ENCODE peak calls at places on chromosomes 4 and X, in five cellular contexts. Z is posterior cingulate gyrus, T is T-helper 17 cell, K is fibroblast of lung, W is NCI-H1105. U is an unnamed sample.

GRCh38 chr4:77022581-77023133 is 53.1 kb downstream of the CCNI start:
- DNase-seq in Z (no peak), T (no peak), K (no peak), W (no peak), U (no peak)

GRCh38 chr4:123661080-123661737 is 264.6 kb downstream of the SPRY1 start:
- DNase-seq in Z (no peak), T (no peak), K (peak), W (no peak), U (no peak)

GRCh38 chrX:3811331-3812311 is 98.2 kb upstream of the PRKX start:
- DNase-seq in Z (no peak), T (peak), K (peak), W (no peak), U (peak)

GRCh38 chr4:8189551-8190466 is 9.3 kb upstream of the SH3TC1 start:
- DNase-seq in Z (no peak), T (no peak), K (no peak), W (no peak), U (no peak)

GRCh38 chrX:38060331-38060878 is 54.1 kb downstream of the SYTL5 start:
- DNase-seq in Z (no peak), T (no peak), K (no peak), W (no peak), U (no peak)

GRCh38 chr4:133390198-133390855 is 241.2 kb downstream of the PCDH10 start:
- DNase-seq in Z (no peak), T (no peak), K (no peak), W (no peak), U (no peak)

GRCh38 chrX:87392369-87392768 is 125.2 kb upstream of the KLHL4 start:
- DNase-seq in Z (no peak), T (no peak), K (no peak), W (no peak), U (no peak)

GRCh38 chr4:136078971-136079370 is 1453.3 kb downstream of the PCDH18 start:
- DNase-seq in Z (no peak), T (no peak), K (peak), W (no peak), U (no peak)

GRCh38 chr4:7648813-7649395 is 214.2 kb upstream of the PSAPL1 start:
- DNase-seq in Z (peak), T (no peak), K (no peak), W (no peak), U (no peak)

GRCh38 chrX:76253432-76253831 is 80.6 kb downstream of the PBDC1 start:
- DNase-seq in Z (no peak), T (peak), K (peak), W (peak), U (peak)

GRCh38 chr4:27350161-27350560 is 489.5 kb downstream of the STIM2 start:
- DNase-seq in Z (no peak), T (no peak), K (no peak), W (no peak), U (no peak)

GRCh38 chr4:22268350-22269025 is 247.4 kb downstream of the ADGRA3 start:
- DNase-seq in Z (no peak), T (no peak), K (no peak), W (no peak), U (no peak)

GRCh38 chr4:74755486-74755885 is 38.8 kb downstream of the BTC start:
- DNase-seq in Z (peak), T (no peak), K (peak), W (no peak), U (no peak)

GRCh38 chr4:113474017-113474416 is 287.5 kb downstream of the CAMK2D start:
- DNase-seq in Z (no peak), T (no peak), K (peak), W (no peak), U (peak)

GRCh38 chrX:118823263-118824172 is at the start of gene ZCCHC12:
- DNase-seq in Z (peak), T (no peak), K (peak), W (peak), U (peak)